ENCODE peak calls at places on chromosomes 4 and X, in eight cellular contexts. A, Q, R, B, X, C, L and G are unnamed samples.

GRCh38 chr4:26252349-26252748 is 68.5 kb upstream of the RBPJ start:
- DNase-seq in A (peak), Q (no peak), R (no peak), B (peak), X (no peak), C (no peak), L (no peak), G (peak)

GRCh38 chr4:5014007-5014682 is 5.1 kb downstream of the CYTL1 start:
- DNase-seq in A (no peak), Q (no peak), R (no peak), B (no peak), X (no peak), C (no peak), L (no peak), G (no peak)

GRCh38 chr4:36712013-36712412 is 430.6 kb downstream of the DTHD1 start:
- DNase-seq in A (no peak), Q (no peak), R (peak), B (no peak), X (no peak), C (peak), L (no peak), G (no peak)

GRCh38 chr4:172982151-172982590 is 186.4 kb upstream of the GALNT7 start:
- DNase-seq in A (peak), Q (no peak), R (peak), B (no peak), X (no peak), C (peak), L (no peak), G (no peak)

GRCh38 chr4:40881096-40881495 is 131.3 kb downstream of the NSUN7 start:
- DNase-seq in A (no peak), Q (no peak), R (no peak), B (no peak), X (no peak), C (no peak), L (no peak), G (no peak)

GRCh38 chrX:124212622-124213021 is 119.8 kb upstream of the TEX13D start:
- DNase-seq in A (no peak), Q (no peak), R (no peak), B (no peak), X (no peak), C (no peak), L (no peak), G (no peak)

GRCh38 chr4:37246891-37247290 is 2.3 kb downstream of the NWD2 start:
- DNase-seq in A (no peak), Q (no peak), R (no peak), B (no peak), X (no peak), C (no peak), L (no peak), G (no peak)

GRCh38 chrX:150655713-150656266 is 37.4 kb upstream of the MTMR1 start:
- DNase-seq in A (no peak), Q (no peak), R (no peak), B (no peak), X (no peak), C (no peak), L (no peak), G (no peak)

GRCh38 chr4:3412257-3413020 is 29.3 kb upstream of the HGFAC start:
- DNase-seq in A (no peak), Q (peak), R (no peak), B (no peak), X (no peak), C (no peak), L (no peak), G (no peak)

GRCh38 chr4:101175896-101176676 is 171.2 kb downstream of the PPP3CA start:
- DNase-seq in A (no peak), Q (peak), R (no peak), B (no peak), X (no peak), C (no peak), L (no peak), G (no peak)

GRCh38 chrX:97628807-97629596 is 745.3 kb downstream of the RPA4 start:
- DNase-seq in A (no peak), Q (no peak), R (no peak), B (no peak), X (no peak), C (no peak), L (no peak), G (peak)

GRCh38 chrX:114800719-114801118 is 216.7 kb downstream of the IL13RA2 start:
- DNase-seq in A (peak), Q (no peak), R (peak), B (peak), X (no peak), C (peak), L (peak), G (no peak)

GRCh38 chr4:2399631-2400190 is 18.7 kb downstream of the ZFYVE28 start:
- DNase-seq in A (no peak), Q (no peak), R (no peak), B (no peak), X (no peak), C (no peak), L (no peak), G (no peak)

GRCh38 chrX:139914421-139914820 is 18.4 kb downstream of the ATP11C start:
- DNase-seq in A (no peak), Q (no peak), R (no peak), B (no peak), X (no peak), C (no peak), L (no peak), G (no peak)

GRCh38 chr4:112766422-112766821 is 129.5 kb downstream of the LARP7 start:
- DNase-seq in A (peak), Q (no peak), R (peak), B (no peak), X (peak), C (peak), L (no peak), G (no peak)

GRCh38 chr4:122542411-122543236 is 78.2 kb downstream of the IL21 start:
- DNase-seq in A (peak), Q (no peak), R (peak), B (no peak), X (no peak), C (peak), L (no peak), G (no peak)

GRCh38 chr4:6419452-6420028 is 52.9 kb downstream of the PPP2R2C start:
- DNase-seq in A (peak), Q (no peak), R (no peak), B (no peak), X (no peak), C (peak), L (no peak), G (no peak)

GRCh38 chrX:145821291-145821897 is 3.8 kb downstream of the SLITRK2 start:
- DNase-seq in A (no peak), Q (no peak), R (peak), B (no peak), X (peak), C (no peak), L (no peak), G (no peak)